ENCODE peak calls at places on chromosomes 6 and 20, in nine cellular contexts. G is RWPE1, O is PC-3, J is GM13976, K is lower leg skin, C is stomach, A is GM12865, X is H9, L is cardiac muscle cell. W is an unnamed sample.

GRCh38 chr20:39985276-39985675 is 703.8 kb downstream of the MAFB start:
- DNase-seq in G (no peak), O (no peak), J (no peak), K (no peak), C (no peak), A (no peak), X (no peak), L (no peak), W (no peak)

GRCh38 chr6:154156135-154156948 is 117.3 kb downstream of the OPRM1 start:
- DNase-seq in G (no peak), O (peak), J (peak), K (no peak), C (peak), A (peak), X (peak), L (peak), W (peak)

GRCh38 chr6:153140299-153140698 is 9.2 kb upstream of the RGS17 start:
- DNase-seq in G (no peak), O (no peak), J (no peak), K (no peak), C (no peak), A (no peak), X (no peak), L (no peak), W (no peak)

GRCh38 chr6:5995705-5996686 is 10.7 kb downstream of the NRN1 start:
- DNase-seq in G (peak), O (no peak), J (no peak), K (peak), C (no peak), A (no peak), X (peak), L (peak), W (peak)

GRCh38 chr6:4577406-4577805 is 198.8 kb upstream of the CDYL start:
- DNase-seq in G (no peak), O (peak), J (no peak), K (peak), C (peak), A (no peak), X (no peak), L (no peak), W (no peak)

GRCh38 chr6:31892821-31893220 is 4.7 kb downstream of the EHMT2 start:
- DNase-seq in G (no peak), O (no peak), J (no peak), K (no peak), C (no peak), A (no peak), X (no peak), L (no peak), W (no peak)

GRCh38 chr6:48135352-48136084 is 24.5 kb upstream of the PTCHD4 start:
- DNase-seq in G (peak), O (peak), J (no peak), K (no peak), C (no peak), A (no peak), X (no peak), L (no peak), W (no peak)

GRCh38 chr20:54515788-54516324 is 40.5 kb downstream of the DOK5 start:
- DNase-seq in G (no peak), O (no peak), J (no peak), K (no peak), C (no peak), A (no peak), X (no peak), L (no peak), W (no peak)

GRCh38 chr6:76867182-76867581 is 596.1 kb downstream of the HTR1B start:
- DNase-seq in G (no peak), O (no peak), J (no peak), K (no peak), C (no peak), A (no peak), X (no peak), L (no peak), W (no peak)

GRCh38 chr6:167543602-167544506 is 219.0 kb downstream of the TTLL2 start:
- DNase-seq in G (no peak), O (no peak), J (no peak), K (peak), C (no peak), A (no peak), X (no peak), L (no peak), W (no peak)

GRCh38 chr6:28383235-28384142 is 16.1 kb downstream of the ZSCAN12 start:
- DNase-seq in G (peak), O (peak), J (peak), K (peak), C (peak), A (peak), X (peak), L (peak), W (peak)

GRCh38 chr6:53309059-53309896 is 39.5 kb downstream of the ELOVL5 start:
- DNase-seq in G (no peak), O (peak), J (no peak), K (no peak), C (peak), A (peak), X (no peak), L (no peak), W (no peak)

GRCh38 chr20:35615667-35616464 is at the start of gene SPAG4:
- DNase-seq in G (peak), O (peak), J (peak), K (peak), C (peak), A (peak), X (peak), L (peak), W (peak)

GRCh38 chr6:24458937-24459336 is 30.4 kb downstream of the GPLD1 start:
- DNase-seq in G (no peak), O (no peak), J (no peak), K (no peak), C (no peak), A (no peak), X (no peak), L (no peak), W (no peak)

GRCh38 chr6:37783831-37784584 is 35.5 kb upstream of the ZFAND3 start:
- DNase-seq in G (no peak), O (no peak), J (peak), K (no peak), C (peak), A (no peak), X (no peak), L (peak), W (no peak)

GRCh38 chr20:33554914-33555420 is 65.1 kb downstream of the CBFA2T2 start:
- DNase-seq in G (peak), O (peak), J (peak), K (no peak), C (no peak), A (peak), X (no peak), L (peak), W (no peak)

GRCh38 chr20:14775778-14776177 is 438.4 kb upstream of the FLRT3 start:
- DNase-seq in G (peak), O (peak), J (no peak), K (peak), C (peak), A (no peak), X (no peak), L (no peak), W (no peak)

GRCh38 chr6:118535176-118535844 is 12.8 kb upstream of the PLN start:
- DNase-seq in G (no peak), O (no peak), J (no peak), K (no peak), C (no peak), A (no peak), X (no peak), L (no peak), W (no peak)

DNA sequence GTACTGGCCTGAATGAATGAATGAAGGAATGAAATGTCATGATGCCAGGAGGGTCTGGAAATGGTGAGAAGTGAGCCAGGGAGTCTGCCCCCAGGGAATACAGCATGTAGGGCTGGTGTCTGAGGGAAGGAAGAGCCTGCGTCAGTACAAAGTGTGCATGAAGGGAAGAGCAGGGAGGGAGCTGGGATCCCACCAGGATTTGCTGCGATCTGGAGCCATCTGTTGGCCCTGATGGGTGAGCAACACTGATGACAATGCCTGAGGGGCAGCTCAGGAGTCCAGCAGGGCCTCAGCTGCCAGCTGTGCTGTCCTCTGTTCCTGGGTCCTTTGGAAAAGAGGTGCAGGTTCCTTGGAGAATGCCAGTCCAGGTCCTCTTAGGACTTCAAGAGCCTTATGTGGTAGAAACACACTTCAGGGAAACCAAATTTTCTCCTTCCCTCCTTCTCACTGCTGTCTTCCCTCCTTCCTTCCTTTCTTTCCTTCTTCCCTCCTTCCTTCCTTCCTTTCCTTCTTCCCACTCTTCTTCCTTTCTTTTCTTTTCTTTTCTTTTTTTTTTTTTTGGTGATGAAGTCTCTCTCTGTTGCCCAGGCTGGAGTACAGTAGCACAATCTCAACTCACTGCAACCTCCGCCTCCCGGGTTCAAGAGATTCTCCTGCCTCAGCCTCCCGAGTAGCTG is 11.5 kb downstream of the BPI start:
- DNase-seq in G (no peak), O (peak), J (no peak), K (no peak), C (no peak), A (no peak), X (no peak), L (no peak), W (no peak)
- TF ChIP-seq CTCF in G (no peak), O (peak), J (no peak), K (no peak), C (no peak), A (no peak), X (peak), L (peak), W (no peak)

GRCh38 chr20:8932192-8933150 is 136.4 kb upstream of the PLCB4 start:
- DNase-seq in G (peak), O (peak), J (no peak), K (no peak), C (no peak), A (no peak), X (no peak), L (no peak), W (no peak)
- TF ChIP-seq CTCF in G (no peak), O (no peak), J (no peak), K (no peak), C (no peak), A (no peak), X (no peak), L (no peak), W (no peak)

GRCh38 chr6:163565140-163565539 is 150.6 kb downstream of the QKI start:
- DNase-seq in G (no peak), O (no peak), J (no peak), K (no peak), C (no peak), A (no peak), X (no peak), L (no peak), W (no peak)
- TF ChIP-seq CTCF in G (no peak), O (no peak), J (no peak), K (no peak), C (no peak), A (no peak), X (no peak), L (no peak), W (no peak)

DNA sequence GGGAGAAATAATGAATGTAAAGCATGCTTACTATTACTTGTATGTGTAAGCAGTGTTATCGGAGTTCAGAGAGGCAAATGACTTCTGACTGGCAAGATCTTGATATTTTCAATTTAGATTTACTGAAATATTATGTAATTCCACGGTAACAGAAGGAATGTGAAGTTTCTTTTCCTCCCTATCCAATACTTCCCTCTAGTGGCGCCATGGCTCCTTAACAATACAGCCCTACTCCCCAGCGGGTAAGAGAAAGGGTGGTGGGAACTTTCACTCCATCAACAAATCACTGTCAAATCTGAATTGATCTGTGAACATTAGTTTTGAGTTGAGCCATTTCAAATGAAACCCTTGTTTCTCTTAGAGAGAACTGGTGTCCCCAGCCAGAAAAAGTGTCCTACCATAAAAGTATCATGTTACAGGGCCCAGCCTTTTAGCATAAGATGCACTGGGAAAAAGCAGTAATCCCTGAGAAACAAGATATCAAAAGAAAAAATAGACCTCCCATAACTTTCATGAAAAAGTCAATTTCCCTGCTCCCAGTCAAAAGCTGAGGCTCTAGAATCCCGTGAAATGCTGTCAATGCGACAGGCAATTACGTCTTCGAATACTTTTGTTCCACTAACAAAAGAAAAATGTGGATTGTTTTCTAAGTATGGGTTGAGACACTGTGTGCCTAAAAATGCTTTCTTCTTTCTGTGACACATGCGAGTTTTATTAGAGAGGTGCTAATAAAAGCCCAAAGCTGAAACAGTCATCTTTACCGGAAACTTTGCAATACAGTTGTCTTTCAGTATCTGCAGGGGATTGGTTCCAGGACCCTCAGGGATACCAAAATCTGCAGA is 12.9 kb downstream of the COX7A2 start:
- DNase-seq in G (peak), O (peak), J (no peak), K (no peak), C (no peak), A (no peak), X (no peak), L (peak), W (peak)
- TF ChIP-seq CTCF in G (peak), O (peak), J (peak), K (no peak), C (peak), A (no peak), X (peak), L (peak), W (peak)

GRCh38 chr20:258963-259362 is 1.4 kb downstream of the DEFB132 start:
- DNase-seq in G (no peak), O (peak), J (no peak), K (no peak), C (no peak), A (peak), X (no peak), L (no peak), W (no peak)
- TF ChIP-seq CTCF in G (no peak), O (peak), J (no peak), K (no peak), C (no peak), A (peak), X (peak), L (peak), W (no peak)

DNA sequence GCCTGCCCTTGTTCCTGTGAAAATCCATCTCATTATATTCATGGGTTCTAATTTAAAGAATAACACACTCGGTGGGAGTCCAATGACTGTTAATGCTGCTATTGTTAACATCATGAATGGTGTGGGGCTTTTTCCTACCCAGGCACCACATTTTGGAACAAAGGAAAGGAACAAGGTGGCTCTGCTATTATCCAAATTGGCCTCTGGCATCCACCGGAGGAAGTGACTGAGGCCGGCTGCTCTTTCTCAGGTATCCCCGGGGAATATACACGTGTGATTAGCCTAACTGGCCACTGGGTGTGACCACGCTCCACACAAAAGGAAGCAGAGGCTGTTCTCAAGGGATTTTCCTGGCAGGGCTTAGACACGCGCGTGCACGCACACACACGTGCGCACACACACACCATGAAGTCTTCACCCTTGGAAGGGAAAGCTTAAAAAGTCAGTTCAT is 601.2 kb upstream of the ARID1B start:
- DNase-seq in G (no peak), O (peak), J (no peak), K (peak), C (peak), A (no peak), X (peak), L (peak), W (peak)
- TF ChIP-seq CTCF in G (peak), O (peak), J (no peak), K (no peak), C (peak), A (no peak), X (peak), L (no peak), W (peak)

DNA sequence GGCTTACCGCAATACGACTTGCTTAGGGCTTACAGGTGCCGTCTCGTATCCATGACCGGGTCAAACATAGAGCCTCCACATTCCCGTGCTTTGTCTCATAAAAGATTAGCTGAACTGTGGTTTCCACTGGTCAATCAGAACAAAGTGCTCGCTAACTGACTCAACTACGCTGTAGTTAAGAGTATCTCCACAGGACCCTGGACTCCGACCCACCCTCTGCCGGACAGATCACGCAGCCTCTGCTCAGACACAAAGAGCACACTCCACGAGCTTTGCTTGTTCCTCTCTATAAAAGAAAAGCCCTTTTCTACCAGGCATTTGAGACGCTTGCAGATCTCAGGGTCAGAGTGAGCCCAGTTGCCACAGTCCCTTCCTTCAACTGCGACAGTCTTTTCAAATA is 298.8 kb upstream of the CDH4 start:
- DNase-seq in G (no peak), O (no peak), J (no peak), K (no peak), C (no peak), A (no peak), X (no peak), L (no peak), W (no peak)
- TF ChIP-seq CTCF in G (no peak), O (no peak), J (no peak), K (no peak), C (no peak), A (no peak), X (no peak), L (no peak), W (no peak)

DNA sequence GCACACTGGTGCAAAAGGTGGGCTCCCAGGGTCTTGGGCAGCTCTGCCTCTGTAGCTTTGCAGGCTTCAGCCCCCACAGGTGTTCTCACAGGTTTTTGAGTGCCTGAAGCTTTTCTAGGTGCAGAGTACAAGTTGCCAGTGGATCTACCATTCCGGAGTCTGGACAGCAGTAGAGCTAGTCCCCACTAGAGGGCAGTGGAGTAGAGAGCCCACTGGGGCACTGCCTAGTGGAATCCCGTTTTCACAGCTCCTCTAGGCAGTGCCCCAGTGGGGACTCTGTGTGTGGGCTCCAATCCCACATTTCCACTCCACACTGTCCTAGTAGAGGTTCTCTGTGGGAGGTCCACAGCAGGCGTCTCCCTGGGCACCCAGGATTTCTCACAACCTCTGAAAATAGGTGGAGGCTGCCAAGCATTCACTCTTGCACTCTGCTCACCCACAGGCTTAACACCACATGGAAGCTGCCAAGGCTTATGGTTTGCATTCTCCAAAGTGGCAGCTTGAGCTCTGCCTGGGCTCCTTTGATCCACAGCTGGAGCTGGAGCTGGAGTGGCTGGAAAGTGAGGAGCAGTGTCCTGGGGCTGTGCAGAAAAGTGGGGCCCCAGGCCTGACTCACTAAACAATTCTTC is 86.3 kb upstream of the PROKR2 start:
- DNase-seq in G (peak), O (peak), J (peak), K (no peak), C (no peak), A (peak), X (peak), L (peak), W (peak)
- TF ChIP-seq CTCF in G (peak), O (peak), J (peak), K (no peak), C (no peak), A (peak), X (peak), L (peak), W (peak)

GRCh38 chr20:11094711-11095110 is 420.9 kb upstream of the JAG1 start:
- DNase-seq in G (no peak), O (no peak), J (no peak), K (no peak), C (no peak), A (no peak), X (no peak), L (no peak), W (no peak)

GRCh38 chr20:11101696-11102095 is 427.9 kb upstream of the JAG1 start:
- DNase-seq in G (no peak), O (no peak), J (no peak), K (no peak), C (no peak), A (no peak), X (no peak), L (no peak), W (no peak)

GRCh38 chr20:11094196-11094595 is 420.4 kb upstream of the JAG1 start:
- DNase-seq in G (no peak), O (no peak), J (no peak), K (no peak), C (no peak), A (no peak), X (no peak), L (no peak), W (no peak)

GRCh38 chr20:11101243-11101642 is 427.4 kb upstream of the JAG1 start:
- DNase-seq in G (no peak), O (peak), J (no peak), K (no peak), C (no peak), A (no peak), X (no peak), L (no peak), W (no peak)

DNA sequence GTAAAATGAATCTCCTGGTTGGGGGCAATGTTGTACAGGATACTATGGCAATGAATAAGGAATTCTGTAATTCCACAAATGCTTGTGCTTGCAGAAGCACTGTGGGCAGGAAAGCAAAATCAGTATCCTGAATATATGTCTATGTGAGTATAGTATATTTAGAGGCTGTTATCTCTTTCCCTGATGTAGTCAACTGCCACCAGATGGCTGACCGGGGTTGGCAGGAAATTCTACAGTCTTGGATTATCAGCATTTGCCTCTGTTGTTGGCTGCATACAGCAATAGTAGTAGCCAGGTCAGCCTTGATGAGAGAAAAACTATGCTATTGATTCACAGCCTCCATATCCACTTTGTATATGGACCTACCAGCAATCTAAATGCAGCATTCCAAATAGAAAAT is 425.1 kb upstream of the JAG1 start:
- DNase-seq in G (no peak), O (peak), J (no peak), K (no peak), C (no peak), A (no peak), X (no peak), L (no peak), W (no peak)
- TF ChIP-seq CTCF in G (no peak), O (peak), J (no peak), K (no peak), C (no peak), A (peak), X (peak), L (no peak), W (no peak)

GRCh38 chr6:124854338-124854922 is 107.8 kb upstream of the RNF217 start:
- DNase-seq in G (peak), O (peak), J (no peak), K (no peak), C (no peak), A (no peak), X (no peak), L (no peak), W (no peak)
- TF ChIP-seq CTCF in G (peak), O (peak), J (no peak), K (no peak), C (no peak), A (no peak), X (peak), L (peak), W (peak)

W was measured in endothelial cell.